ENCODE peak calls at places on chromosomes 13 and 19, in ten cellular contexts. L, R, X, Y, K, S, G, H, D and J are unnamed samples.

GRCh38 chr19:16382775-16383543 is 58.3 kb downstream of the KLF2 start:
- DNase-seq in L (peak; percentile 67), R (peak; percentile 92), X (peak; percentile 48), Y (peak; percentile 45), K (peak; percentile 88), S (peak; percentile 80), G (no peak), H (peak; percentile 64), D (peak; percentile 68), J (peak; percentile 81)

GRCh38 chr13:77698211-77699058 is 948 bp downstream of the SLAIN1 start:
- DNase-seq in L (peak; percentile 32), R (peak; percentile 58), X (peak; percentile 68), Y (no peak), K (peak; percentile 20), S (peak; percentile 71), G (peak; percentile 41), H (no peak), D (peak; percentile 72), J (peak; percentile 77)

GRCh38 chr19:35832054-35832453 is 19.4 kb upstream of the PRODH2 start:
- DNase-seq in L (no peak), R (no peak), X (no peak), Y (no peak), K (no peak), S (no peak), G (no peak), H (no peak), D (no peak), J (no peak)

GRCh38 chr19:55316646-55317045 is 8.5 kb downstream of the TMEM150B start:
- DNase-seq in L (no peak), R (peak; percentile 37), X (no peak), Y (no peak), K (no peak), S (no peak), G (no peak), H (no peak), D (no peak), J (no peak)

GRCh38 chr19:10137751-10138682 is 18.3 kb upstream of the EIF3G start:
- DNase-seq in L (no peak), R (no peak), X (peak; percentile 15), Y (no peak), K (no peak), S (no peak), G (no peak), H (no peak), D (no peak), J (no peak)

GRCh38 chr13:28467886-28468519 is 26.9 kb downstream of the FLT1 start:
- DNase-seq in L (no peak), R (no peak), X (no peak), Y (no peak), K (no peak), S (no peak), G (no peak), H (no peak), D (peak; percentile 46), J (no peak)

GRCh38 chr13:72521965-72522661 is 205.3 kb downstream of the MZT1 start:
- DNase-seq in L (no peak), R (no peak), X (no peak), Y (no peak), K (no peak), S (no peak), G (no peak), H (no peak), D (no peak), J (no peak)

GRCh38 chr19:16210168-16210567 is 12.5 kb downstream of the AP1M1 start:
- DNase-seq in L (no peak), R (no peak), X (no peak), Y (no peak), K (no peak), S (no peak), G (no peak), H (no peak), D (no peak), J (no peak)

GRCh38 chr13:94710081-94710809 is 2.1 kb downstream of the SOX21 start:
- DNase-seq in L (no peak), R (no peak), X (peak; percentile 66), Y (no peak), K (no peak), S (peak; percentile 25), G (no peak), H (no peak), D (peak; percentile 67), J (no peak)

GRCh38 chr19:18660051-18660910 is 23.2 kb upstream of the CRTC1 start:
- DNase-seq in L (no peak), R (no peak), X (no peak), Y (no peak), K (peak; percentile 95), S (no peak), G (no peak), H (no peak), D (no peak), J (no peak)

GRCh38 chr19:2485428-2485827 is 9.5 kb downstream of the GADD45B start:
- DNase-seq in L (no peak), R (no peak), X (no peak), Y (no peak), K (no peak), S (no peak), G (no peak), H (no peak), D (no peak), J (no peak)

GRCh38 chr13:47835470-47836228 is 165.4 kb downstream of the SUCLA2 start:
- DNase-seq in L (no peak), R (no peak), X (no peak), Y (no peak), K (no peak), S (no peak), G (no peak), H (no peak), D (no peak), J (no peak)

GRCh38 chr13:106349080-106349841 is 186.2 kb downstream of the EFNB2 start:
- DNase-seq in L (no peak), R (peak; percentile 29), X (no peak), Y (no peak), K (peak; percentile 43), S (peak; percentile 10), G (no peak), H (no peak), D (no peak), J (no peak)

GRCh38 chr13:20416223-20416622 is 109.4 kb downstream of the CRYL1 start:
- DNase-seq in L (no peak), R (no peak), X (no peak), Y (no peak), K (no peak), S (no peak), G (no peak), H (no peak), D (no peak), J (no peak)

GRCh38 chr19:42286349-42287016 is 15.4 kb upstream of the PRR19 start:
- DNase-seq in L (no peak), R (no peak), X (no peak), Y (no peak), K (peak; percentile 72), S (no peak), G (no peak), H (no peak), D (peak; percentile 18), J (no peak)

GRCh38 chr19:41862445-41862986 is 2.5 kb downstream of the RPS19 start:
- DNase-seq in L (no peak), R (no peak), X (no peak), Y (no peak), K (no peak), S (no peak), G (no peak), H (no peak), D (no peak), J (no peak)

GRCh38 chr13:33606692-33607091 is 211.3 kb upstream of the RFC3 start:
- DNase-seq in L (peak; percentile 18), R (peak; percentile 10), X (no peak), Y (no peak), K (no peak), S (no peak), G (peak; percentile 85), H (no peak), D (peak; percentile 3), J (peak; percentile 38)

GRCh38 chr13:19882231-19882630 is 18.8 kb upstream of the ZMYM5 start:
- DNase-seq in L (no peak), R (no peak), X (no peak), Y (no peak), K (no peak), S (no peak), G (no peak), H (no peak), D (no peak), J (no peak)

GRCh38 chr19:3760871-3761361 is 576 bp downstream of the APBA3 start:
- DNase-seq in L (no peak), R (no peak), X (no peak), Y (no peak), K (no peak), S (no peak), G (no peak), H (no peak), D (peak; percentile 33), J (no peak)

GRCh38 chr19:10305139-10305806 is 4.3 kb downstream of the ZGLP1 start:
- DNase-seq in L (no peak), R (no peak), X (no peak), Y (no peak), K (peak; percentile 41), S (no peak), G (no peak), H (no peak), D (no peak), J (peak; percentile 66)

GRCh38 chr13:65768545-65768944 is 1461.6 kb downstream of the PCDH9 start:
- DNase-seq in L (no peak), R (no peak), X (no peak), Y (no peak), K (no peak), S (no peak), G (no peak), H (no peak), D (no peak), J (no peak)

GRCh38 chr19:18503971-18504885 is 17.6 kb downstream of the ELL start:
- DNase-seq in L (no peak), R (no peak), X (no peak), Y (no peak), K (no peak), S (no peak), G (no peak), H (no peak), D (no peak), J (no peak)

GRCh38 chr13:65414187-65414586 is 1815.9 kb downstream of the PCDH9 start:
- DNase-seq in L (no peak), R (no peak), X (no peak), Y (no peak), K (no peak), S (no peak), G (no peak), H (no peak), D (no peak), J (no peak)

GRCh38 chr19:38721977-38722773 is 22.1 kb downstream of the CAPN12 start:
- DNase-seq in L (peak; percentile 65), R (no peak), X (peak; percentile 52), Y (no peak), K (peak; percentile 85), S (no peak), G (no peak), H (no peak), D (no peak), J (no peak)

GRCh38 chr19:15948223-15949058 is at the start of gene OR10H4:
- DNase-seq in L (no peak), R (no peak), X (no peak), Y (no peak), K (no peak), S (no peak), G (no peak), H (no peak), D (no peak), J (no peak)

GRCh38 chr13:42001580-42001979 is 40.7 kb upstream of the VWA8 start:
- DNase-seq in L (no peak), R (no peak), X (no peak), Y (peak; percentile 81), K (no peak), S (no peak), G (no peak), H (no peak), D (no peak), J (no peak)

GRCh38 chr13:31965361-31966066 is 66.1 kb upstream of the FRY start:
- DNase-seq in L (no peak), R (no peak), X (no peak), Y (no peak), K (no peak), S (no peak), G (no peak), H (no peak), D (no peak), J (no peak)

GRCh38 chr19:20334760-20335159 is 167.7 kb downstream of the ZNF486 start:
- DNase-seq in L (no peak), R (no peak), X (no peak), Y (no peak), K (no peak), S (no peak), G (no peak), H (no peak), D (no peak), J (no peak)